ENCODE peak calls at places on chromosomes 4 and X, in seven cellular contexts. One of them, this sample, is unnamed.

GRCh38 chr4:167034983-167035382 is 199.3 kb downstream of the SPOCK3 start:
- DNase-seq in adrenal gland: no peak
- DNase-seq in tibial nerve: no peak
- DNase-seq in A549: no peak
- DNase-seq in upper lobe of left lung: no peak
- DNase-seq in body of pancreas: no peak
- DNase-seq in ovary: no peak
- DNase-seq in this sample: no peak

GRCh38 chrX:47380268-47380667 is 9.9 kb downstream of the ZNF157 start:
- DNase-seq in upper lobe of left lung: peak
- DNase-seq in tibial nerve: peak
- DNase-seq in adrenal gland: no peak
- DNase-seq in A549: no peak
- DNase-seq in body of pancreas: peak
- DNase-seq in ovary: no peak
- DNase-seq in this sample: no peak

GRCh38 chr4:110278127-110278526 is 79.7 kb upstream of the ELOVL6 start:
- DNase-seq in upper lobe of left lung: no peak
- DNase-seq in A549: no peak
- DNase-seq in body of pancreas: no peak
- DNase-seq in adrenal gland: no peak
- DNase-seq in ovary: no peak
- DNase-seq in tibial nerve: no peak
- DNase-seq in this sample: no peak

GRCh38 chr4:11426716-11427115 is 2.0 kb downstream of the HS3ST1 start:
- DNase-seq in upper lobe of left lung: no peak
- DNase-seq in tibial nerve: no peak
- DNase-seq in body of pancreas: no peak
- DNase-seq in adrenal gland: no peak
- DNase-seq in A549: no peak
- DNase-seq in ovary: no peak
- DNase-seq in this sample: no peak

GRCh38 chrX:46873746-46874145 is 36.9 kb downstream of the RP2 start:
- DNase-seq in A549: no peak
- DNase-seq in ovary: no peak
- DNase-seq in adrenal gland: no peak
- DNase-seq in upper lobe of left lung: no peak
- DNase-seq in tibial nerve: no peak
- DNase-seq in body of pancreas: no peak
- DNase-seq in this sample: no peak

GRCh38 chr4:124785645-124786044 is 73.1 kb upstream of the ANKRD50 start:
- DNase-seq in upper lobe of left lung: no peak
- DNase-seq in body of pancreas: no peak
- DNase-seq in tibial nerve: no peak
- DNase-seq in A549: no peak
- DNase-seq in ovary: no peak
- DNase-seq in adrenal gland: no peak
- DNase-seq in this sample: no peak

GRCh38 chrX:28910501-28910900 is 323.3 kb downstream of the IL1RAPL1 start:
- DNase-seq in adrenal gland: no peak
- DNase-seq in tibial nerve: no peak
- DNase-seq in A549: no peak
- DNase-seq in ovary: no peak
- DNase-seq in body of pancreas: no peak
- DNase-seq in upper lobe of left lung: no peak
- DNase-seq in this sample: no peak

GRCh38 chr4:103076777-103077347 is 301 bp upstream of the SLC9B2 start:
- DNase-seq in adrenal gland: no peak
- DNase-seq in upper lobe of left lung: no peak
- DNase-seq in tibial nerve: no peak
- DNase-seq in A549: no peak
- DNase-seq in ovary: no peak
- DNase-seq in body of pancreas: no peak
- DNase-seq in this sample: no peak

GRCh38 chrX:103373581-103373980 is 2.8 kb upstream of the BEX3 start:
- DNase-seq in adrenal gland: no peak
- DNase-seq in upper lobe of left lung: no peak
- DNase-seq in A549: peak
- DNase-seq in tibial nerve: no peak
- DNase-seq in ovary: no peak
- DNase-seq in body of pancreas: no peak
- DNase-seq in this sample: no peak

GRCh38 chrX:103376979-103377324 is 614 bp downstream of the BEX3 start:
- DNase-seq in body of pancreas: peak
- DNase-seq in tibial nerve: no peak
- DNase-seq in ovary: peak
- DNase-seq in adrenal gland: peak
- DNase-seq in upper lobe of left lung: no peak
- DNase-seq in A549: no peak
- DNase-seq in this sample: no peak

GRCh38 chrX:103378990-103379389 is 2.7 kb downstream of the BEX3 start:
- DNase-seq in adrenal gland: no peak
- DNase-seq in ovary: no peak
- DNase-seq in upper lobe of left lung: no peak
- DNase-seq in tibial nerve: no peak
- DNase-seq in body of pancreas: no peak
- DNase-seq in A549: no peak
- DNase-seq in this sample: no peak

GRCh38 chrX:103372886-103373285 is 3.5 kb upstream of the BEX3 start:
- DNase-seq in ovary: no peak
- DNase-seq in upper lobe of left lung: no peak
- DNase-seq in body of pancreas: no peak
- DNase-seq in tibial nerve: no peak
- DNase-seq in A549: no peak
- DNase-seq in adrenal gland: no peak
- DNase-seq in this sample: no peak

GRCh38 chrX:103376118-103376978 is at the start of gene BEX3:
- DNase-seq in ovary: peak
- DNase-seq in tibial nerve: peak
- DNase-seq in adrenal gland: peak
- DNase-seq in upper lobe of left lung: peak
- DNase-seq in A549: peak
- DNase-seq in body of pancreas: peak
- DNase-seq in this sample: peak
- TF ChIP-seq POLR2A in ovary: peak
- TF ChIP-seq POLR2A in tibial nerve: peak
- TF ChIP-seq POLR2A in adrenal gland: peak
- TF ChIP-seq POLR2A in upper lobe of left lung: peak
- TF ChIP-seq POLR2A in A549: peak
- TF ChIP-seq POLR2A in body of pancreas: peak
- TF ChIP-seq POLR2A in this sample: peak

GRCh38 chr4:1856071-1856919 is at the start of gene LETM1:
- DNase-seq in A549: peak
- DNase-seq in body of pancreas: peak
- DNase-seq in adrenal gland: peak
- DNase-seq in upper lobe of left lung: peak
- DNase-seq in ovary: peak
- DNase-seq in tibial nerve: peak
- DNase-seq in this sample: peak
- TF ChIP-seq POLR2A in A549: peak
- TF ChIP-seq POLR2A in body of pancreas: peak
- TF ChIP-seq POLR2A in adrenal gland: peak
- TF ChIP-seq POLR2A in upper lobe of left lung: peak
- TF ChIP-seq POLR2A in ovary: peak
- TF ChIP-seq POLR2A in tibial nerve: peak
- TF ChIP-seq POLR2A in this sample: peak

GRCh38 chr4:112636688-112637551 is at the start of the genes LARP7 and ZGRF1:
- DNase-seq in A549: peak
- DNase-seq in adrenal gland: peak
- DNase-seq in body of pancreas: peak
- DNase-seq in ovary: peak
- DNase-seq in upper lobe of left lung: peak
- DNase-seq in tibial nerve: peak
- DNase-seq in this sample: peak
- TF ChIP-seq POLR2A in A549: peak
- TF ChIP-seq POLR2A in adrenal gland: no peak
- TF ChIP-seq POLR2A in body of pancreas: no peak
- TF ChIP-seq POLR2A in ovary: peak
- TF ChIP-seq POLR2A in upper lobe of left lung: peak
- TF ChIP-seq POLR2A in tibial nerve: no peak
- TF ChIP-seq POLR2A in this sample: peak

GRCh38 chr4:108650212-108651067 is at the start of gene OSTC:
- DNase-seq in A549: peak
- DNase-seq in body of pancreas: peak
- DNase-seq in adrenal gland: peak
- DNase-seq in ovary: peak
- DNase-seq in tibial nerve: peak
- DNase-seq in upper lobe of left lung: peak
- DNase-seq in this sample: peak
- TF ChIP-seq POLR2A in A549: peak
- TF ChIP-seq POLR2A in body of pancreas: peak
- TF ChIP-seq POLR2A in adrenal gland: peak
- TF ChIP-seq POLR2A in ovary: peak
- TF ChIP-seq POLR2A in tibial nerve: peak
- TF ChIP-seq POLR2A in upper lobe of left lung: peak
- TF ChIP-seq POLR2A in this sample: peak

GRCh38 chr4:7910721-7911015 is 29.0 kb downstream of the AFAP1 start:
- DNase-seq in tibial nerve: no peak
- DNase-seq in adrenal gland: no peak
- DNase-seq in upper lobe of left lung: no peak
- DNase-seq in ovary: no peak
- DNase-seq in A549: no peak
- DNase-seq in body of pancreas: no peak
- DNase-seq in this sample: no peak
- TF ChIP-seq POLR2A in tibial nerve: no peak
- TF ChIP-seq POLR2A in adrenal gland: no peak
- TF ChIP-seq POLR2A in upper lobe of left lung: no peak
- TF ChIP-seq POLR2A in ovary: no peak
- TF ChIP-seq POLR2A in A549: no peak
- TF ChIP-seq POLR2A in body of pancreas: no peak
- TF ChIP-seq POLR2A in this sample: no peak

DNA sequence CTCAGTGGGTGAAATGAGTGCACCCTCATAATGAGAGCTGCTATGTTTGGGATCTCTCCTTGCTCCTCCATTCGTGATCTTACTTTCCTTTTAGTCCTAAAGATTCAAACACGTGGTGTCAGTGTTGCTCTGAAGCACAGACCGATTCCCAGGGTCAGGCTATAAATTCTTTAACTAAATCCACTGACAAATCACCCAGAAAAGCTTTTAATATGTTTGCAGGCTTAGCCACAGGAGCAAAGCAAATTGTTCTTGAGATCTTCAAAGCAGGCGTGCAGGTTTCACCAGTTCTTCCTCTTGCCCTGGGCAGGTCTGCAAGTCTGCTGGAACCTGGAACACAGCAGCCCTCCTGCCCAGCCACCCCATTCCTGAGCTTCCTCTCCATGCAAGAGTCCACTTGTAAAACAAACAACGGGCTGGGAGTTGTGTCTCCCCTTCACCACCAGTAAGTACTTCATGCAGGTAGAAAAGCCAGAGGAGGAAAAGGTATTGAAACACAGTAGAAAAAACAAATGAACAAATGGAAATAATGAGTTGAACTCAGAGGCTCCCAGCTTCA is 70.1 kb upstream of the ENPP6 start:
- DNase-seq in tibial nerve: peak
- DNase-seq in ovary: no peak
- DNase-seq in upper lobe of left lung: peak
- DNase-seq in adrenal gland: peak
- DNase-seq in A549: no peak
- DNase-seq in body of pancreas: peak
- DNase-seq in this sample: peak
- TF ChIP-seq POLR2A in tibial nerve: no peak
- TF ChIP-seq POLR2A in ovary: no peak
- TF ChIP-seq POLR2A in upper lobe of left lung: no peak
- TF ChIP-seq POLR2A in adrenal gland: peak
- TF ChIP-seq POLR2A in A549: no peak
- TF ChIP-seq POLR2A in body of pancreas: no peak
- TF ChIP-seq POLR2A in this sample: no peak

GRCh38 chr4:182806259-182807252 is 110.6 kb downstream of the DCTD start:
- DNase-seq in upper lobe of left lung: peak
- DNase-seq in body of pancreas: peak
- DNase-seq in tibial nerve: peak
- DNase-seq in adrenal gland: peak
- DNase-seq in ovary: peak
- DNase-seq in A549: peak
- DNase-seq in this sample: peak
- TF ChIP-seq POLR2A in upper lobe of left lung: no peak
- TF ChIP-seq POLR2A in body of pancreas: no peak
- TF ChIP-seq POLR2A in tibial nerve: peak
- TF ChIP-seq POLR2A in adrenal gland: no peak
- TF ChIP-seq POLR2A in ovary: no peak
- TF ChIP-seq POLR2A in A549: no peak
- TF ChIP-seq POLR2A in this sample: no peak

GRCh38 chrX:48597353-48598264 is at the start of gene WDR13:
- DNase-seq in A549: peak
- DNase-seq in upper lobe of left lung: peak
- DNase-seq in adrenal gland: peak
- DNase-seq in ovary: peak
- DNase-seq in body of pancreas: peak
- DNase-seq in tibial nerve: peak
- DNase-seq in this sample: peak
- TF ChIP-seq POLR2A in A549: peak
- TF ChIP-seq POLR2A in upper lobe of left lung: peak
- TF ChIP-seq POLR2A in adrenal gland: peak
- TF ChIP-seq POLR2A in ovary: peak
- TF ChIP-seq POLR2A in body of pancreas: peak
- TF ChIP-seq POLR2A in tibial nerve: peak
- TF ChIP-seq POLR2A in this sample: peak

DNA sequence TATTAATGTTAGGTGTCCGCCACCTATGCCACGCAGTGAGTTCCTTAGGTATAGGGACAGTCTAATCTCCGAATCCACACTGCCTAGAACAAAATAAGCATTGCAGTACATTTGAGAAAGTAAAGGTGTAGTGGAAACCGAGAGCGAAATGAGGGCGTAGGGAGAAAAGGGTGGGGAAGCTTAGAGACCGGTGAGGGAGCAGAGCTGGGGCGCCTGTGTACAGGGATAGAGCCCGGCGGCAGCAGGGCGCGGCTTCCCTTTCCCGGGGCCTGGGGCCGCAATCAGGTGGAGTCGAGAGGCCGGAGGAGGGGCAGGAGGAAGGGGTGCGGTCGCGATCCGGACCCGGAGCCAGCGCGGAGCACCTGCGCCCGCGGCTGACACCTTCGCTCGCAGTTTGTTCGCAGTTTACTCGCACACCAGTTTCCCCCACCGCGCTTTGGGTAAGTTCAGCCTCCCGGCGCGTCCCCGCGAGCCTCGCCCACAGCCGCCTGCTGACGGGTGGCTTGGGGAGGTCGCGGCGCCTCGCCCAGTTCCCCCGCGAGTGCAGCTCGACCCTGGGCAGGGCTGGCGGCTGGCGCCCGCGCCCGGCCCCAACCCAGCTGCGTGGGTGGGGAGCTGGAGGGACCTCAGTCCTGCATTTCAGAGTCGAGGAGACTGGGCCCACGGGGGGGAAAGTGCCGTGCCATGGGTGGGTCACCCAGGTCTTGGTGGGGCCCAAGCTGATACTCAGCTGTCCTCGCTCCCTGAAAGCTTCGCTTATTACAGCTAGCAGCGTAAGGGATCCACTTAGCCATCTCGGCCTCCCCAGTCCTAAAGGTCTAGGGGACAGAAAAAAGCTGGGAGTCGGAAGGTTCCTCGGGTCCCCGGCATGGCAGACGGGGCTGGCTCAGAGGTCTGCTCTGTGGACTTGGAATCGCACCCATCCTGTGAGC is at the start of gene ANXA3:
- DNase-seq in tibial nerve: no peak
- DNase-seq in A549: peak
- DNase-seq in upper lobe of left lung: peak
- DNase-seq in ovary: peak
- DNase-seq in adrenal gland: no peak
- DNase-seq in body of pancreas: peak
- DNase-seq in this sample: peak
- TF ChIP-seq POLR2A in tibial nerve: peak
- TF ChIP-seq POLR2A in A549: no peak
- TF ChIP-seq POLR2A in upper lobe of left lung: peak
- TF ChIP-seq POLR2A in ovary: no peak
- TF ChIP-seq POLR2A in adrenal gland: no peak
- TF ChIP-seq POLR2A in body of pancreas: peak
- TF ChIP-seq POLR2A in this sample: no peak